ENCODE peak calls at places on chromosomes 11 and 22, in ten cellular contexts. E is AG08395; M is activated CD4-positive, alpha-beta T cell treated with anti-CD3 and anti-CD28 coated beads, Interleukin-2, amount 50 U/mL, for 4 hours; Y is Calu3; H is NCI-H774; O is germinal center; S is amygdala; A is CD4-positive, alpha-beta T cell; K is iris pigment epithelial cell; I is NCI-H1092. C is an unnamed sample.

GRCh38 chr11:114057605-114058004 is 1.9 kb upstream of the ZBTB16 start:
- DNase-seq in E (no peak), M (no peak), Y (no peak), H (no peak), O (no peak), S (no peak), A (no peak), K (no peak), I (no peak), C (no peak)

GRCh38 chr22:21971858-21972275 is 10.7 kb downstream of the TOP3B start:
- DNase-seq in E (no peak), M (no peak), Y (no peak), H (no peak), O (no peak), S (no peak), A (no peak), K (no peak), I (no peak), C (no peak)

GRCh38 chr11:47847892-47848635 is at the start of gene NUP160:
- DNase-seq in E (peak), M (peak), Y (peak), H (peak), O (peak), S (peak), A (peak), K (peak), I (peak), C (peak)

GRCh38 chr11:119093951-119094815 is 7.5 kb downstream of the DPAGT1 start:
- DNase-seq in E (peak), M (peak), Y (peak), H (no peak), O (peak), S (no peak), A (peak), K (peak), I (no peak), C (no peak)

GRCh38 chr11:120168960-120169681 is 31.2 kb upstream of the TRIM29 start:
- DNase-seq in E (peak), M (peak), Y (peak), H (peak), O (peak), S (peak), A (peak), K (peak), I (peak), C (peak)

GRCh38 chr22:37309221-37310074 is 27.1 kb downstream of the CYTH4 start:
- DNase-seq in E (no peak), M (no peak), Y (no peak), H (no peak), O (peak), S (no peak), A (peak), K (no peak), I (no peak), C (no peak)

GRCh38 chr22:38681784-38682335 is at the start of gene TOMM22:
- DNase-seq in E (peak), M (peak), Y (peak), H (peak), O (peak), S (peak), A (peak), K (peak), I (peak), C (peak)

GRCh38 chr11:9132203-9132878 is 40.9 kb upstream of the SCUBE2 start:
- DNase-seq in E (no peak), M (no peak), Y (no peak), H (no peak), O (no peak), S (peak), A (no peak), K (no peak), I (no peak), C (no peak)

GRCh38 chr22:32622004-32622761 is 147.6 kb downstream of the FBXO7 start:
- DNase-seq in E (peak), M (no peak), Y (no peak), H (no peak), O (no peak), S (no peak), A (no peak), K (peak), I (no peak), C (no peak)

GRCh38 chr22:38937036-38937435 is 20.4 kb upstream of the APOBEC3A start:
- DNase-seq in E (no peak), M (no peak), Y (no peak), H (no peak), O (no peak), S (no peak), A (no peak), K (no peak), I (no peak), C (no peak)

GRCh38 chr22:42443240-42444059 is 11.2 kb upstream of the NFAM1 start:
- DNase-seq in E (no peak), M (no peak), Y (no peak), H (no peak), O (peak), S (no peak), A (no peak), K (no peak), I (no peak), C (no peak)

GRCh38 chr22:46726066-46726985 is 11.7 kb downstream of the CERK start:
- DNase-seq in E (peak), M (no peak), Y (no peak), H (no peak), O (no peak), S (no peak), A (no peak), K (peak), I (peak), C (no peak)

GRCh38 chr11:44157019-44157418 is 61.5 kb downstream of the EXT2 start:
- DNase-seq in E (no peak), M (no peak), Y (no peak), H (no peak), O (no peak), S (no peak), A (no peak), K (no peak), I (no peak), C (no peak)

GRCh38 chr22:43823353-43823908 is 11.3 kb upstream of the EFCAB6 start:
- DNase-seq in E (no peak), M (no peak), Y (peak), H (peak), O (no peak), S (no peak), A (no peak), K (no peak), I (no peak), C (no peak)

GRCh38 chr11:118113031-118113430 is 26.3 kb upstream of the SMIM35 start:
- DNase-seq in E (no peak), M (no peak), Y (no peak), H (no peak), O (no peak), S (no peak), A (no peak), K (no peak), I (no peak), C (no peak)

GRCh38 chr11:96869207-96869606 is 479.4 kb downstream of the JRKL start:
- DNase-seq in E (no peak), M (no peak), Y (no peak), H (no peak), O (no peak), S (no peak), A (no peak), K (peak), I (no peak), C (no peak)

GRCh38 chr11:21814169-21814568 is 378.7 kb upstream of the ANO5 start:
- DNase-seq in E (no peak), M (no peak), Y (peak), H (no peak), O (no peak), S (no peak), A (no peak), K (peak), I (no peak), C (no peak)

GRCh38 chr22:50189849-50190181 is 4.1 kb downstream of the TRABD start:
- DNase-seq in E (no peak), M (no peak), Y (no peak), H (no peak), O (no peak), S (no peak), A (no peak), K (no peak), I (no peak), C (no peak)

GRCh38 chr11:46826310-46827044 is 19.6 kb downstream of the CKAP5 start:
- DNase-seq in E (peak), M (peak), Y (peak), H (peak), O (peak), S (peak), A (peak), K (peak), I (peak), C (peak)

GRCh38 chr22:42544686-42545085 is 9.1 kb upstream of the SERHL2 start:
- DNase-seq in E (no peak), M (no peak), Y (no peak), H (no peak), O (no peak), S (no peak), A (no peak), K (peak), I (peak), C (no peak)

GRCh38 chr22:31872209-31872608 is 72.1 kb upstream of the YWHAH start:
- DNase-seq in E (no peak), M (no peak), Y (peak), H (no peak), O (no peak), S (no peak), A (no peak), K (peak), I (no peak), C (no peak)

GRCh38 chr11:45253640-45254039 is 32.5 kb downstream of the SYT13 start:
- DNase-seq in E (no peak), M (no peak), Y (no peak), H (no peak), O (no peak), S (no peak), A (no peak), K (no peak), I (no peak), C (no peak)

GRCh38 chr11:127844843-127845242 is 742.5 kb downstream of the ETS1 start:
- DNase-seq in E (no peak), M (no peak), Y (no peak), H (no peak), O (no peak), S (no peak), A (no peak), K (no peak), I (no peak), C (no peak)

GRCh38 chr22:32615874-32616564 is 141.4 kb downstream of the FBXO7 start:
- DNase-seq in E (no peak), M (no peak), Y (no peak), H (no peak), O (no peak), S (no peak), A (no peak), K (no peak), I (no peak), C (no peak)

GRCh38 chr22:39994566-39995345 is at the start of gene FAM83F:
- DNase-seq in E (no peak), M (no peak), Y (peak), H (peak), O (peak), S (no peak), A (peak), K (no peak), I (no peak), C (peak)

GRCh38 chr22:20021196-20022181 is 579 bp downstream of the TANGO2 start:
- DNase-seq in E (peak), M (no peak), Y (peak), H (no peak), O (no peak), S (peak), A (no peak), K (peak), I (no peak), C (no peak)

GRCh38 chr11:3840289-3840869 is 380 bp downstream of the RHOG start:
- DNase-seq in E (no peak), M (peak), Y (no peak), H (no peak), O (peak), S (peak), A (peak), K (no peak), I (no peak), C (no peak)

GRCh38 chr11:73662445-73663157 is 16.2 kb downstream of the PLEKHB1 start:
- DNase-seq in E (no peak), M (no peak), Y (no peak), H (no peak), O (no peak), S (no peak), A (no peak), K (no peak), I (no peak), C (no peak)

GRCh38 chr11:75778962-75779361 is 10.4 kb downstream of the DGAT2 start:
- DNase-seq in E (no peak), M (no peak), Y (no peak), H (no peak), O (no peak), S (no peak), A (no peak), K (no peak), I (no peak), C (no peak)

GRCh38 chr11:92601048-92601447 is 368.4 kb upstream of the MTNR1B start:
- DNase-seq in E (no peak), M (no peak), Y (no peak), H (no peak), O (no peak), S (no peak), A (no peak), K (no peak), I (no peak), C (no peak)

GRCh38 chr11:62497132-62497915 is 49.3 kb downstream of the AHNAK start:
- DNase-seq in E (peak), M (no peak), Y (peak), H (peak), O (no peak), S (peak), A (no peak), K (peak), I (peak), C (peak)

GRCh38 chr11:116353517-116353916 is 419.3 kb downstream of the BUD13 start:
- DNase-seq in E (no peak), M (no peak), Y (peak), H (peak), O (no peak), S (no peak), A (no peak), K (no peak), I (no peak), C (no peak)

GRCh38 chr11:75850787-75851186 is 35.8 kb downstream of the UVRAG start:
- DNase-seq in E (no peak), M (no peak), Y (no peak), H (no peak), O (no peak), S (no peak), A (no peak), K (no peak), I (no peak), C (no peak)

GRCh38 chr11:16169541-16169940 is 186.8 kb downstream of the SOX6 start:
- DNase-seq in E (peak), M (no peak), Y (no peak), H (no peak), O (no peak), S (no peak), A (no peak), K (peak), I (no peak), C (no peak)

GRCh38 chr22:43562843-43563242 is 151.0 kb downstream of the MPPED1 start:
- DNase-seq in E (no peak), M (no peak), Y (no peak), H (no peak), O (no peak), S (no peak), A (no peak), K (no peak), I (no peak), C (no peak)

GRCh38 chr22:46352691-46353386 is 17.3 kb downstream of the TRMU start:
- DNase-seq in E (no peak), M (no peak), Y (peak), H (no peak), O (no peak), S (peak), A (no peak), K (peak), I (no peak), C (no peak)

GRCh38 chr11:8389034-8389996 is 125.6 kb upstream of the LMO1 start:
- DNase-seq in E (no peak), M (no peak), Y (no peak), H (no peak), O (no peak), S (peak), A (no peak), K (peak), I (peak), C (no peak)

GRCh38 chr22:49705216-49705600 is 122.5 kb downstream of the BRD1 start:
- DNase-seq in E (no peak), M (no peak), Y (no peak), H (no peak), O (no peak), S (no peak), A (no peak), K (no peak), I (no peak), C (no peak)